ENCODE peak calls at places on chromosomes 12 and 14, in ten cellular contexts. One of them, this sample, is unnamed.

GRCh38 chr12:124713041-124713435 is 145.6 kb upstream of the NCOR2 start:
- DNase-seq in amniotic stem cell: no peak
- DNase-seq in CD8-positive, alpha-beta memory T cell: no peak
- DNase-seq in pancreas: no peak
- DNase-seq in ELR: peak
- DNase-seq in psoas muscle: peak
- DNase-seq in stimulated activated CD4-positive, alpha-beta T cell treated with anti-CD3 and anti-CD28 coated beads, Interleukin-1b, Interleukin-23, amount 100 ng/mL, for 1 hour: no peak
- DNase-seq in memory B cell: no peak
- DNase-seq in AML-193: peak
- DNase-seq in stimulated activated CD8-positive, alpha-beta memory T cell treated with anti-CD3 and anti-CD28 coated beads, Interleukin-4, amount 100 ng/mL, for 1 hour: no peak
- DNase-seq in this sample: peak

GRCh38 chr12:132141976-132142678 is 2.0 kb downstream of the DDX51 start:
- DNase-seq in pancreas: peak
- DNase-seq in stimulated activated CD4-positive, alpha-beta T cell treated with anti-CD3 and anti-CD28 coated beads, Interleukin-1b, Interleukin-23, amount 100 ng/mL, for 1 hour: no peak
- DNase-seq in CD8-positive, alpha-beta memory T cell: no peak
- DNase-seq in amniotic stem cell: no peak
- DNase-seq in psoas muscle: no peak
- DNase-seq in ELR: no peak
- DNase-seq in memory B cell: no peak
- DNase-seq in AML-193: no peak
- DNase-seq in stimulated activated CD8-positive, alpha-beta memory T cell treated with anti-CD3 and anti-CD28 coated beads, Interleukin-4, amount 100 ng/mL, for 1 hour: no peak
- DNase-seq in this sample: no peak

GRCh38 chr12:75638792-75639191 is 127.4 kb upstream of the KRR1 start:
- DNase-seq in CD8-positive, alpha-beta memory T cell: no peak
- DNase-seq in psoas muscle: no peak
- DNase-seq in amniotic stem cell: no peak
- DNase-seq in stimulated activated CD8-positive, alpha-beta memory T cell treated with anti-CD3 and anti-CD28 coated beads, Interleukin-4, amount 100 ng/mL, for 1 hour: no peak
- DNase-seq in stimulated activated CD4-positive, alpha-beta T cell treated with anti-CD3 and anti-CD28 coated beads, Interleukin-1b, Interleukin-23, amount 100 ng/mL, for 1 hour: no peak
- DNase-seq in memory B cell: no peak
- DNase-seq in AML-193: no peak
- DNase-seq in pancreas: no peak
- DNase-seq in ELR: no peak
- DNase-seq in this sample: no peak

GRCh38 chr12:4270670-4271432 is 2.7 kb upstream of the CCND2 start:
- DNase-seq in memory B cell: peak
- DNase-seq in psoas muscle: peak
- DNase-seq in ELR: no peak
- DNase-seq in CD8-positive, alpha-beta memory T cell: peak
- DNase-seq in amniotic stem cell: no peak
- DNase-seq in stimulated activated CD8-positive, alpha-beta memory T cell treated with anti-CD3 and anti-CD28 coated beads, Interleukin-4, amount 100 ng/mL, for 1 hour: no peak
- DNase-seq in stimulated activated CD4-positive, alpha-beta T cell treated with anti-CD3 and anti-CD28 coated beads, Interleukin-1b, Interleukin-23, amount 100 ng/mL, for 1 hour: no peak
- DNase-seq in pancreas: peak
- DNase-seq in AML-193: peak
- DNase-seq in this sample: peak

GRCh38 chr12:806116-806805 is 53.9 kb downstream of the WNK1 start:
- DNase-seq in stimulated activated CD8-positive, alpha-beta memory T cell treated with anti-CD3 and anti-CD28 coated beads, Interleukin-4, amount 100 ng/mL, for 1 hour: no peak
- DNase-seq in stimulated activated CD4-positive, alpha-beta T cell treated with anti-CD3 and anti-CD28 coated beads, Interleukin-1b, Interleukin-23, amount 100 ng/mL, for 1 hour: no peak
- DNase-seq in CD8-positive, alpha-beta memory T cell: no peak
- DNase-seq in ELR: peak
- DNase-seq in memory B cell: no peak
- DNase-seq in psoas muscle: no peak
- DNase-seq in AML-193: no peak
- DNase-seq in amniotic stem cell: no peak
- DNase-seq in pancreas: no peak
- DNase-seq in this sample: no peak

GRCh38 chr14:104721704-104722431 is 2.2 kb upstream of the ADSS1 start:
- DNase-seq in stimulated activated CD4-positive, alpha-beta T cell treated with anti-CD3 and anti-CD28 coated beads, Interleukin-1b, Interleukin-23, amount 100 ng/mL, for 1 hour: no peak
- DNase-seq in ELR: no peak
- DNase-seq in pancreas: no peak
- DNase-seq in amniotic stem cell: no peak
- DNase-seq in memory B cell: no peak
- DNase-seq in AML-193: no peak
- DNase-seq in CD8-positive, alpha-beta memory T cell: no peak
- DNase-seq in stimulated activated CD8-positive, alpha-beta memory T cell treated with anti-CD3 and anti-CD28 coated beads, Interleukin-4, amount 100 ng/mL, for 1 hour: no peak
- DNase-seq in psoas muscle: peak
- DNase-seq in this sample: no peak

GRCh38 chr14:90814806-90815566 is 1.2 kb downstream of the TTC7B start:
- DNase-seq in amniotic stem cell: no peak
- DNase-seq in AML-193: no peak
- DNase-seq in stimulated activated CD8-positive, alpha-beta memory T cell treated with anti-CD3 and anti-CD28 coated beads, Interleukin-4, amount 100 ng/mL, for 1 hour: no peak
- DNase-seq in memory B cell: no peak
- DNase-seq in CD8-positive, alpha-beta memory T cell: no peak
- DNase-seq in pancreas: no peak
- DNase-seq in psoas muscle: no peak
- DNase-seq in stimulated activated CD4-positive, alpha-beta T cell treated with anti-CD3 and anti-CD28 coated beads, Interleukin-1b, Interleukin-23, amount 100 ng/mL, for 1 hour: no peak
- DNase-seq in ELR: no peak
- DNase-seq in this sample: no peak

GRCh38 chr12:89863332-89863938 is 154.8 kb upstream of the ATP2B1 start:
- DNase-seq in psoas muscle: no peak
- DNase-seq in AML-193: peak
- DNase-seq in CD8-positive, alpha-beta memory T cell: peak
- DNase-seq in memory B cell: peak
- DNase-seq in pancreas: no peak
- DNase-seq in stimulated activated CD8-positive, alpha-beta memory T cell treated with anti-CD3 and anti-CD28 coated beads, Interleukin-4, amount 100 ng/mL, for 1 hour: peak
- DNase-seq in stimulated activated CD4-positive, alpha-beta T cell treated with anti-CD3 and anti-CD28 coated beads, Interleukin-1b, Interleukin-23, amount 100 ng/mL, for 1 hour: peak
- DNase-seq in amniotic stem cell: no peak
- DNase-seq in ELR: no peak
- DNase-seq in this sample: peak

GRCh38 chr12:87304406-87304805 is 724.8 kb downstream of the C12orf50 start:
- DNase-seq in AML-193: no peak
- DNase-seq in memory B cell: no peak
- DNase-seq in amniotic stem cell: no peak
- DNase-seq in stimulated activated CD4-positive, alpha-beta T cell treated with anti-CD3 and anti-CD28 coated beads, Interleukin-1b, Interleukin-23, amount 100 ng/mL, for 1 hour: no peak
- DNase-seq in pancreas: no peak
- DNase-seq in CD8-positive, alpha-beta memory T cell: no peak
- DNase-seq in ELR: no peak
- DNase-seq in stimulated activated CD8-positive, alpha-beta memory T cell treated with anti-CD3 and anti-CD28 coated beads, Interleukin-4, amount 100 ng/mL, for 1 hour: no peak
- DNase-seq in psoas muscle: no peak
- DNase-seq in this sample: no peak

GRCh38 chr14:36659010-36659821 is 2.4 kb upstream of the PAX9 start:
- DNase-seq in stimulated activated CD8-positive, alpha-beta memory T cell treated with anti-CD3 and anti-CD28 coated beads, Interleukin-4, amount 100 ng/mL, for 1 hour: no peak
- DNase-seq in AML-193: no peak
- DNase-seq in psoas muscle: no peak
- DNase-seq in CD8-positive, alpha-beta memory T cell: no peak
- DNase-seq in pancreas: no peak
- DNase-seq in memory B cell: no peak
- DNase-seq in amniotic stem cell: no peak
- DNase-seq in stimulated activated CD4-positive, alpha-beta T cell treated with anti-CD3 and anti-CD28 coated beads, Interleukin-1b, Interleukin-23, amount 100 ng/mL, for 1 hour: no peak
- DNase-seq in ELR: no peak
- DNase-seq in this sample: no peak

GRCh38 chr12:84697141-84697540 is 215.5 kb downstream of the SLC6A15 start:
- DNase-seq in memory B cell: no peak
- DNase-seq in CD8-positive, alpha-beta memory T cell: no peak
- DNase-seq in amniotic stem cell: peak
- DNase-seq in pancreas: no peak
- DNase-seq in stimulated activated CD8-positive, alpha-beta memory T cell treated with anti-CD3 and anti-CD28 coated beads, Interleukin-4, amount 100 ng/mL, for 1 hour: no peak
- DNase-seq in AML-193: no peak
- DNase-seq in ELR: no peak
- DNase-seq in stimulated activated CD4-positive, alpha-beta T cell treated with anti-CD3 and anti-CD28 coated beads, Interleukin-1b, Interleukin-23, amount 100 ng/mL, for 1 hour: no peak
- DNase-seq in psoas muscle: no peak
- DNase-seq in this sample: no peak

GRCh38 chr12:50344775-50345174 is 51.6 kb downstream of the FAM186A start:
- DNase-seq in psoas muscle: no peak
- DNase-seq in pancreas: no peak
- DNase-seq in stimulated activated CD4-positive, alpha-beta T cell treated with anti-CD3 and anti-CD28 coated beads, Interleukin-1b, Interleukin-23, amount 100 ng/mL, for 1 hour: no peak
- DNase-seq in ELR: no peak
- DNase-seq in stimulated activated CD8-positive, alpha-beta memory T cell treated with anti-CD3 and anti-CD28 coated beads, Interleukin-4, amount 100 ng/mL, for 1 hour: no peak
- DNase-seq in CD8-positive, alpha-beta memory T cell: no peak
- DNase-seq in AML-193: no peak
- DNase-seq in memory B cell: no peak
- DNase-seq in amniotic stem cell: no peak
- DNase-seq in this sample: no peak

GRCh38 chr12:52010152-52010622 is 3.4 kb downstream of the TAMALIN start:
- DNase-seq in psoas muscle: peak
- DNase-seq in CD8-positive, alpha-beta memory T cell: no peak
- DNase-seq in stimulated activated CD8-positive, alpha-beta memory T cell treated with anti-CD3 and anti-CD28 coated beads, Interleukin-4, amount 100 ng/mL, for 1 hour: no peak
- DNase-seq in amniotic stem cell: no peak
- DNase-seq in AML-193: no peak
- DNase-seq in memory B cell: no peak
- DNase-seq in pancreas: peak
- DNase-seq in ELR: peak
- DNase-seq in stimulated activated CD4-positive, alpha-beta T cell treated with anti-CD3 and anti-CD28 coated beads, Interleukin-1b, Interleukin-23, amount 100 ng/mL, for 1 hour: no peak
- DNase-seq in this sample: peak

GRCh38 chr12:62834406-62834805 is 100.5 kb downstream of the PPM1H start:
- DNase-seq in amniotic stem cell: no peak
- DNase-seq in stimulated activated CD8-positive, alpha-beta memory T cell treated with anti-CD3 and anti-CD28 coated beads, Interleukin-4, amount 100 ng/mL, for 1 hour: no peak
- DNase-seq in pancreas: no peak
- DNase-seq in stimulated activated CD4-positive, alpha-beta T cell treated with anti-CD3 and anti-CD28 coated beads, Interleukin-1b, Interleukin-23, amount 100 ng/mL, for 1 hour: no peak
- DNase-seq in memory B cell: no peak
- DNase-seq in CD8-positive, alpha-beta memory T cell: no peak
- DNase-seq in ELR: no peak
- DNase-seq in psoas muscle: no peak
- DNase-seq in AML-193: no peak
- DNase-seq in this sample: no peak

GRCh38 chr12:124747426-124748161 is 116.1 kb downstream of the SCARB1 start:
- DNase-seq in psoas muscle: no peak
- DNase-seq in pancreas: no peak
- DNase-seq in memory B cell: no peak
- DNase-seq in AML-193: peak
- DNase-seq in stimulated activated CD4-positive, alpha-beta T cell treated with anti-CD3 and anti-CD28 coated beads, Interleukin-1b, Interleukin-23, amount 100 ng/mL, for 1 hour: no peak
- DNase-seq in ELR: peak
- DNase-seq in amniotic stem cell: no peak
- DNase-seq in CD8-positive, alpha-beta memory T cell: no peak
- DNase-seq in stimulated activated CD8-positive, alpha-beta memory T cell treated with anti-CD3 and anti-CD28 coated beads, Interleukin-4, amount 100 ng/mL, for 1 hour: no peak
- DNase-seq in this sample: peak

GRCh38 chr12:128724468-128725046 is 99.2 kb downstream of the SLC15A4 start:
- DNase-seq in CD8-positive, alpha-beta memory T cell: no peak
- DNase-seq in amniotic stem cell: no peak
- DNase-seq in AML-193: no peak
- DNase-seq in stimulated activated CD4-positive, alpha-beta T cell treated with anti-CD3 and anti-CD28 coated beads, Interleukin-1b, Interleukin-23, amount 100 ng/mL, for 1 hour: no peak
- DNase-seq in pancreas: no peak
- DNase-seq in memory B cell: no peak
- DNase-seq in psoas muscle: no peak
- DNase-seq in stimulated activated CD8-positive, alpha-beta memory T cell treated with anti-CD3 and anti-CD28 coated beads, Interleukin-4, amount 100 ng/mL, for 1 hour: no peak
- DNase-seq in ELR: no peak
- DNase-seq in this sample: no peak

GRCh38 chr14:22471545-22472121 is 117.4 kb downstream of the DAD1 start:
- DNase-seq in AML-193: peak
- DNase-seq in pancreas: peak
- DNase-seq in ELR: peak
- DNase-seq in stimulated activated CD8-positive, alpha-beta memory T cell treated with anti-CD3 and anti-CD28 coated beads, Interleukin-4, amount 100 ng/mL, for 1 hour: no peak
- DNase-seq in CD8-positive, alpha-beta memory T cell: no peak
- DNase-seq in psoas muscle: no peak
- DNase-seq in stimulated activated CD4-positive, alpha-beta T cell treated with anti-CD3 and anti-CD28 coated beads, Interleukin-1b, Interleukin-23, amount 100 ng/mL, for 1 hour: no peak
- DNase-seq in amniotic stem cell: no peak
- DNase-seq in memory B cell: no peak
- DNase-seq in this sample: peak

GRCh38 chr14:102795060-102795925 is 18.0 kb downstream of the TRAF3 start:
- DNase-seq in psoas muscle: peak
- DNase-seq in AML-193: peak
- DNase-seq in stimulated activated CD8-positive, alpha-beta memory T cell treated with anti-CD3 and anti-CD28 coated beads, Interleukin-4, amount 100 ng/mL, for 1 hour: no peak
- DNase-seq in CD8-positive, alpha-beta memory T cell: no peak
- DNase-seq in memory B cell: no peak
- DNase-seq in pancreas: no peak
- DNase-seq in stimulated activated CD4-positive, alpha-beta T cell treated with anti-CD3 and anti-CD28 coated beads, Interleukin-1b, Interleukin-23, amount 100 ng/mL, for 1 hour: no peak
- DNase-seq in amniotic stem cell: peak
- DNase-seq in ELR: peak
- DNase-seq in this sample: peak

GRCh38 chr14:24159777-24160498 is 1.1 kb upstream of the IRF9 start:
- DNase-seq in CD8-positive, alpha-beta memory T cell: no peak
- DNase-seq in memory B cell: no peak
- DNase-seq in stimulated activated CD8-positive, alpha-beta memory T cell treated with anti-CD3 and anti-CD28 coated beads, Interleukin-4, amount 100 ng/mL, for 1 hour: no peak
- DNase-seq in stimulated activated CD4-positive, alpha-beta T cell treated with anti-CD3 and anti-CD28 coated beads, Interleukin-1b, Interleukin-23, amount 100 ng/mL, for 1 hour: no peak
- DNase-seq in AML-193: no peak
- DNase-seq in pancreas: no peak
- DNase-seq in psoas muscle: no peak
- DNase-seq in ELR: no peak
- DNase-seq in amniotic stem cell: no peak
- DNase-seq in this sample: no peak

GRCh38 chr14:94008234-94008633 is 11.1 kb downstream of the CCDC197 start:
- DNase-seq in amniotic stem cell: no peak
- DNase-seq in stimulated activated CD4-positive, alpha-beta T cell treated with anti-CD3 and anti-CD28 coated beads, Interleukin-1b, Interleukin-23, amount 100 ng/mL, for 1 hour: no peak
- DNase-seq in pancreas: no peak
- DNase-seq in AML-193: no peak
- DNase-seq in psoas muscle: no peak
- DNase-seq in memory B cell: no peak
- DNase-seq in CD8-positive, alpha-beta memory T cell: peak
- DNase-seq in ELR: no peak
- DNase-seq in stimulated activated CD8-positive, alpha-beta memory T cell treated with anti-CD3 and anti-CD28 coated beads, Interleukin-4, amount 100 ng/mL, for 1 hour: no peak
- DNase-seq in this sample: no peak

GRCh38 chr12:46111727-46112126 is 121.4 kb upstream of the SCAF11 start:
- DNase-seq in amniotic stem cell: no peak
- DNase-seq in memory B cell: no peak
- DNase-seq in stimulated activated CD8-positive, alpha-beta memory T cell treated with anti-CD3 and anti-CD28 coated beads, Interleukin-4, amount 100 ng/mL, for 1 hour: no peak
- DNase-seq in AML-193: no peak
- DNase-seq in ELR: no peak
- DNase-seq in stimulated activated CD4-positive, alpha-beta T cell treated with anti-CD3 and anti-CD28 coated beads, Interleukin-1b, Interleukin-23, amount 100 ng/mL, for 1 hour: no peak
- DNase-seq in CD8-positive, alpha-beta memory T cell: no peak
- DNase-seq in pancreas: no peak
- DNase-seq in psoas muscle: no peak
- DNase-seq in this sample: no peak

GRCh38 chr14:73589128-73589527 is 2.5 kb upstream of the ACOT4 start:
- DNase-seq in stimulated activated CD4-positive, alpha-beta T cell treated with anti-CD3 and anti-CD28 coated beads, Interleukin-1b, Interleukin-23, amount 100 ng/mL, for 1 hour: no peak
- DNase-seq in amniotic stem cell: no peak
- DNase-seq in AML-193: no peak
- DNase-seq in CD8-positive, alpha-beta memory T cell: no peak
- DNase-seq in stimulated activated CD8-positive, alpha-beta memory T cell treated with anti-CD3 and anti-CD28 coated beads, Interleukin-4, amount 100 ng/mL, for 1 hour: no peak
- DNase-seq in memory B cell: no peak
- DNase-seq in psoas muscle: no peak
- DNase-seq in pancreas: no peak
- DNase-seq in ELR: no peak
- DNase-seq in this sample: no peak

GRCh38 chr12:54678131-54678530 is 30.0 kb upstream of the DCD start:
- DNase-seq in ELR: no peak
- DNase-seq in CD8-positive, alpha-beta memory T cell: no peak
- DNase-seq in stimulated activated CD4-positive, alpha-beta T cell treated with anti-CD3 and anti-CD28 coated beads, Interleukin-1b, Interleukin-23, amount 100 ng/mL, for 1 hour: no peak
- DNase-seq in pancreas: no peak
- DNase-seq in stimulated activated CD8-positive, alpha-beta memory T cell treated with anti-CD3 and anti-CD28 coated beads, Interleukin-4, amount 100 ng/mL, for 1 hour: no peak
- DNase-seq in memory B cell: no peak
- DNase-seq in AML-193: no peak
- DNase-seq in amniotic stem cell: no peak
- DNase-seq in psoas muscle: no peak
- DNase-seq in this sample: no peak

GRCh38 chr14:52694761-52695480 is 437 bp downstream of the ERO1A start:
- DNase-seq in memory B cell: no peak
- DNase-seq in AML-193: peak
- DNase-seq in stimulated activated CD4-positive, alpha-beta T cell treated with anti-CD3 and anti-CD28 coated beads, Interleukin-1b, Interleukin-23, amount 100 ng/mL, for 1 hour: no peak
- DNase-seq in amniotic stem cell: peak
- DNase-seq in psoas muscle: peak
- DNase-seq in stimulated activated CD8-positive, alpha-beta memory T cell treated with anti-CD3 and anti-CD28 coated beads, Interleukin-4, amount 100 ng/mL, for 1 hour: peak
- DNase-seq in ELR: peak
- DNase-seq in CD8-positive, alpha-beta memory T cell: peak
- DNase-seq in pancreas: peak
- DNase-seq in this sample: peak

GRCh38 chr12:66129934-66130266 is 650 bp downstream of the LLPH start:
- DNase-seq in CD8-positive, alpha-beta memory T cell: no peak
- DNase-seq in stimulated activated CD8-positive, alpha-beta memory T cell treated with anti-CD3 and anti-CD28 coated beads, Interleukin-4, amount 100 ng/mL, for 1 hour: no peak
- DNase-seq in ELR: peak
- DNase-seq in AML-193: no peak
- DNase-seq in psoas muscle: no peak
- DNase-seq in memory B cell: no peak
- DNase-seq in pancreas: no peak
- DNase-seq in stimulated activated CD4-positive, alpha-beta T cell treated with anti-CD3 and anti-CD28 coated beads, Interleukin-1b, Interleukin-23, amount 100 ng/mL, for 1 hour: no peak
- DNase-seq in amniotic stem cell: no peak
- DNase-seq in this sample: no peak

GRCh38 chr14:58863576-58864345 is 226.0 kb downstream of the DACT1 start:
- DNase-seq in AML-193: no peak
- DNase-seq in stimulated activated CD4-positive, alpha-beta T cell treated with anti-CD3 and anti-CD28 coated beads, Interleukin-1b, Interleukin-23, amount 100 ng/mL, for 1 hour: no peak
- DNase-seq in amniotic stem cell: no peak
- DNase-seq in ELR: no peak
- DNase-seq in memory B cell: no peak
- DNase-seq in CD8-positive, alpha-beta memory T cell: no peak
- DNase-seq in pancreas: no peak
- DNase-seq in psoas muscle: no peak
- DNase-seq in stimulated activated CD8-positive, alpha-beta memory T cell treated with anti-CD3 and anti-CD28 coated beads, Interleukin-4, amount 100 ng/mL, for 1 hour: no peak
- DNase-seq in this sample: no peak

GRCh38 chr12:30996752-30997151 is 70.2 kb downstream of the TSPAN11 start:
- DNase-seq in memory B cell: no peak
- DNase-seq in ELR: no peak
- DNase-seq in pancreas: no peak
- DNase-seq in psoas muscle: no peak
- DNase-seq in stimulated activated CD4-positive, alpha-beta T cell treated with anti-CD3 and anti-CD28 coated beads, Interleukin-1b, Interleukin-23, amount 100 ng/mL, for 1 hour: no peak
- DNase-seq in amniotic stem cell: no peak
- DNase-seq in CD8-positive, alpha-beta memory T cell: no peak
- DNase-seq in stimulated activated CD8-positive, alpha-beta memory T cell treated with anti-CD3 and anti-CD28 coated beads, Interleukin-4, amount 100 ng/mL, for 1 hour: no peak
- DNase-seq in AML-193: no peak
- DNase-seq in this sample: no peak

GRCh38 chr14:73245401-73246325 is 8.4 kb downstream of the PAPLN start:
- DNase-seq in pancreas: peak
- DNase-seq in CD8-positive, alpha-beta memory T cell: peak
- DNase-seq in psoas muscle: peak
- DNase-seq in ELR: peak
- DNase-seq in stimulated activated CD4-positive, alpha-beta T cell treated with anti-CD3 and anti-CD28 coated beads, Interleukin-1b, Interleukin-23, amount 100 ng/mL, for 1 hour: no peak
- DNase-seq in stimulated activated CD8-positive, alpha-beta memory T cell treated with anti-CD3 and anti-CD28 coated beads, Interleukin-4, amount 100 ng/mL, for 1 hour: no peak
- DNase-seq in AML-193: peak
- DNase-seq in amniotic stem cell: no peak
- DNase-seq in memory B cell: peak
- DNase-seq in this sample: peak

This sample was measured in NB4.